ENCODE peak calls at places on chromosome 1, in seven cellular contexts. G is HTR-8/SVneo; F is NCI-H1105 treated with DMSO at 0.1 percent for 48 hours; Z is T-helper 22 cell; E is GM10248; W is naive thymus-derived CD8-positive, alpha-beta T cell; D is HT1080. R is an unnamed sample.

GRCh38 chr1:107829083-107829771 is 135.8 kb downstream of the VAV3 start:
- DNase-seq in F (no peak), Z (no peak), W (peak), G (no peak), D (peak), E (no peak), R (peak)

GRCh38 chr1:88394958-88395357 is 289.1 kb upstream of the PKN2 start:
- DNase-seq in F (no peak), G (no peak), D (no peak), Z (no peak), W (no peak), E (no peak), R (no peak)

GRCh38 chr1:1629430-1630190 is 2.4 kb upstream of the MMP23B start:
- DNase-seq in E (peak), G (no peak), Z (peak), D (no peak), F (no peak), W (peak), R (no peak)

GRCh38 chr1:185420588-185421081 is 103.6 kb upstream of the IVNS1ABP start:
- DNase-seq in W (peak), E (no peak), D (no peak), F (no peak), Z (no peak), G (no peak), R (no peak)

GRCh38 chr1:111955755-111956154 is 33.7 kb downstream of the KCND3 start:
- DNase-seq in F (peak), W (no peak), D (no peak), G (no peak), E (no peak), Z (no peak), R (no peak)

GRCh38 chr1:218436997-218437396 is 91.9 kb downstream of the TGFB2 start:
- DNase-seq in G (no peak), Z (no peak), F (no peak), D (no peak), W (no peak), E (no peak), R (no peak)

GRCh38 chr1:168833801-168834224 is 104.8 kb upstream of the DPT start:
- DNase-seq in E (no peak), D (no peak), G (no peak), F (no peak), Z (no peak), W (peak), R (no peak)

GRCh38 chr1:93328809-93329477 is 16.8 kb upstream of the DR1 start:
- DNase-seq in G (no peak), E (peak), Z (no peak), D (peak), F (no peak), W (no peak), R (no peak)

GRCh38 chr1:82542766-82543165 is 742.0 kb downstream of the ADGRL2 start:
- DNase-seq in F (no peak), D (no peak), E (no peak), Z (no peak), G (no peak), W (no peak), R (no peak)

GRCh38 chr1:231232870-231233734 is 7.9 kb upstream of the GNPAT start:
- DNase-seq in Z (no peak), D (no peak), G (no peak), E (no peak), F (no peak), W (no peak), R (no peak)

GRCh38 chr1:7403265-7404045 is 367.6 kb upstream of the VAMP3 start:
- DNase-seq in F (no peak), D (no peak), G (no peak), W (no peak), Z (no peak), E (no peak), R (peak)

GRCh38 chr1:164834641-164835040 is 275.7 kb downstream of the PBX1 start:
- DNase-seq in F (no peak), Z (no peak), E (no peak), G (no peak), W (no peak), D (no peak), R (no peak)

GRCh38 chr1:245105815-245106410 is 48.9 kb upstream of the KIF26B start:
- DNase-seq in Z (no peak), G (no peak), F (no peak), D (no peak), W (no peak), E (no peak), R (no peak)

GRCh38 chr1:183116416-183116815 is 69.6 kb upstream of the LAMC2 start:
- DNase-seq in F (no peak), D (no peak), G (no peak), W (no peak), E (no peak), Z (no peak), R (no peak)

GRCh38 chr1:76802094-76802493 is 65.2 kb upstream of the ST6GALNAC5 start:
- DNase-seq in Z (no peak), E (no peak), W (no peak), F (no peak), G (no peak), D (no peak), R (no peak)

GRCh38 chr1:76239470-76239918 is 164.9 kb downstream of the ST6GALNAC3 start:
- DNase-seq in D (no peak), F (no peak), G (no peak), E (no peak), Z (no peak), W (no peak), R (peak)

GRCh38 chr1:231924183-231924582 is 297.6 kb downstream of the DISC1 start:
- DNase-seq in Z (no peak), F (no peak), D (no peak), W (no peak), E (no peak), G (no peak), R (no peak)

R was measured in M059J.